ENCODE peak calls at places on chromosomes 5 and 9, in seven cellular contexts. Y is CD4-positive, alpha-beta T cell; R is NAMALWA; P is retinal pigment epithelial cell; T is GM23248; M is astrocyte; Z is SJSA1. W is an unnamed sample.

GRCh38 chr5:35038891-35039290 is 8.9 kb downstream of the AGXT2 start:
- DNase-seq in Y (no peak), R (no peak), P (no peak), T (no peak), M (no peak), Z (no peak), W (no peak)

GRCh38 chr5:134100283-134101011 is 14.0 kb upstream of the TCF7 start:
- DNase-seq in Y (peak), R (peak), P (no peak), T (peak), M (peak), Z (peak), W (peak)

GRCh38 chr5:173408946-173409345 is 80.7 kb upstream of the STC2 start:
- DNase-seq in Y (no peak), R (no peak), P (no peak), T (no peak), M (no peak), Z (no peak), W (no peak)

GRCh38 chr5:123157797-123158528 is 68.9 kb downstream of the PRDM6 start:
- DNase-seq in Y (no peak), R (no peak), P (no peak), T (peak), M (peak), Z (peak), W (no peak)

GRCh38 chr5:68239485-68239884 is 23.9 kb downstream of the PIK3R1 start:
- DNase-seq in Y (peak), R (peak), P (no peak), T (peak), M (peak), Z (peak), W (peak)

GRCh38 chr9:130010151-130010988 is 32.6 kb downstream of the FNBP1 start:
- DNase-seq in Y (peak), R (peak), P (no peak), T (no peak), M (no peak), Z (no peak), W (peak)

GRCh38 chr5:38009754-38010386 is 170.0 kb upstream of the GDNF start:
- DNase-seq in Y (no peak), R (no peak), P (no peak), T (no peak), M (no peak), Z (no peak), W (no peak)

GRCh38 chr5:85651744-85652143 is 966.0 kb upstream of the COX7C start:
- DNase-seq in Y (no peak), R (no peak), P (no peak), T (no peak), M (no peak), Z (no peak), W (no peak)

GRCh38 chr9:123033864-123034598 is 564 bp downstream of the GPR21 start:
- DNase-seq in Y (no peak), R (no peak), P (no peak), T (no peak), M (no peak), Z (no peak), W (no peak)

GRCh38 chr9:93662952-93663572 is 86.7 kb downstream of the PHF2 start:
- DNase-seq in Y (no peak), R (no peak), P (no peak), T (no peak), M (no peak), Z (no peak), W (no peak)

GRCh38 chr9:70983723-70984280 is 137.6 kb downstream of the TRPM3 start:
- DNase-seq in Y (no peak), R (no peak), P (no peak), T (no peak), M (no peak), Z (no peak), W (no peak)

W was measured in T-helper 17 cell.